ENCODE peak calls at places on chromosome 17, in six cellular contexts. One of them, this sample, is unnamed.

GRCh38 chr17:13931111-13931526 is 138.2 kb upstream of the COX10 start:
- DNase-seq in K562: no peak
- DNase-seq in SK-N-SH: no peak
- DNase-seq in HepG2: no peak
- DNase-seq in GM12878: no peak
- DNase-seq in stomach: no peak
- DNase-seq in this sample: peak; percentile 12

GRCh38 chr17:68172461-68172954 is 75.3 kb upstream of the AMZ2 start:
- DNase-seq in stomach: peak; percentile 82
- DNase-seq in K562: peak; percentile 73
- DNase-seq in HepG2: peak; percentile 67
- DNase-seq in SK-N-SH: peak; percentile 77
- DNase-seq in GM12878: no peak
- DNase-seq in this sample: peak; percentile 81

GRCh38 chr17:52159159-52159809 is 770 bp upstream of the CA10 start:
- DNase-seq in K562: no peak
- DNase-seq in HepG2: no peak
- DNase-seq in stomach: no peak
- DNase-seq in GM12878: no peak
- DNase-seq in SK-N-SH: peak; percentile 62
- DNase-seq in this sample: no peak

GRCh38 chr17:66580178-66580577 is 254.7 kb upstream of the CACNG5 start:
- DNase-seq in GM12878: no peak
- DNase-seq in K562: no peak
- DNase-seq in SK-N-SH: no peak
- DNase-seq in stomach: peak; percentile 38
- DNase-seq in HepG2: peak; percentile 40
- DNase-seq in this sample: peak; percentile 30

GRCh38 chr17:55492951-55493350 is 18.3 kb downstream of the SMIM36 start:
- DNase-seq in K562: no peak
- DNase-seq in stomach: no peak
- DNase-seq in SK-N-SH: no peak
- DNase-seq in HepG2: peak; percentile 30
- DNase-seq in GM12878: no peak
- DNase-seq in this sample: no peak

GRCh38 chr17:50420419-50421112 is 5.5 kb upstream of the ACSF2 start:
- DNase-seq in HepG2: peak; percentile 43
- DNase-seq in K562: no peak
- DNase-seq in SK-N-SH: no peak
- DNase-seq in GM12878: no peak
- DNase-seq in stomach: no peak
- DNase-seq in this sample: no peak

GRCh38 chr17:57998234-57998746 is 8.8 kb downstream of the SRSF1 start:
- DNase-seq in K562: no peak
- DNase-seq in GM12878: no peak
- DNase-seq in HepG2: no peak
- DNase-seq in SK-N-SH: no peak
- DNase-seq in stomach: no peak
- DNase-seq in this sample: no peak

GRCh38 chr17:64662774-64663367 is 764 bp upstream of the SMURF2 start:
- DNase-seq in K562: no peak
- DNase-seq in stomach: no peak
- DNase-seq in HepG2: no peak
- DNase-seq in SK-N-SH: no peak
- DNase-seq in GM12878: no peak
- DNase-seq in this sample: no peak

GRCh38 chr17:47877368-47878034 is 18.5 kb upstream of the SP2 start:
- DNase-seq in GM12878: no peak
- DNase-seq in stomach: no peak
- DNase-seq in K562: peak; percentile 92
- DNase-seq in HepG2: no peak
- DNase-seq in SK-N-SH: no peak
- DNase-seq in this sample: no peak

GRCh38 chr17:47879776-47880452 is 16.1 kb upstream of the SP2 start:
- DNase-seq in GM12878: no peak
- DNase-seq in SK-N-SH: no peak
- DNase-seq in K562: no peak
- DNase-seq in stomach: no peak
- DNase-seq in HepG2: no peak
- DNase-seq in this sample: no peak

GRCh38 chr17:47878203-47879027 is 17.6 kb upstream of the SP2 start:
- DNase-seq in HepG2: no peak
- DNase-seq in GM12878: no peak
- DNase-seq in K562: no peak
- DNase-seq in stomach: no peak
- DNase-seq in SK-N-SH: no peak
- DNase-seq in this sample: no peak

GRCh38 chr17:47882247-47882646 is 13.8 kb upstream of the SP2 start:
- DNase-seq in stomach: peak; percentile 46
- DNase-seq in HepG2: no peak
- DNase-seq in GM12878: no peak
- DNase-seq in SK-N-SH: no peak
- DNase-seq in K562: no peak
- DNase-seq in this sample: peak; percentile 81

DNA sequence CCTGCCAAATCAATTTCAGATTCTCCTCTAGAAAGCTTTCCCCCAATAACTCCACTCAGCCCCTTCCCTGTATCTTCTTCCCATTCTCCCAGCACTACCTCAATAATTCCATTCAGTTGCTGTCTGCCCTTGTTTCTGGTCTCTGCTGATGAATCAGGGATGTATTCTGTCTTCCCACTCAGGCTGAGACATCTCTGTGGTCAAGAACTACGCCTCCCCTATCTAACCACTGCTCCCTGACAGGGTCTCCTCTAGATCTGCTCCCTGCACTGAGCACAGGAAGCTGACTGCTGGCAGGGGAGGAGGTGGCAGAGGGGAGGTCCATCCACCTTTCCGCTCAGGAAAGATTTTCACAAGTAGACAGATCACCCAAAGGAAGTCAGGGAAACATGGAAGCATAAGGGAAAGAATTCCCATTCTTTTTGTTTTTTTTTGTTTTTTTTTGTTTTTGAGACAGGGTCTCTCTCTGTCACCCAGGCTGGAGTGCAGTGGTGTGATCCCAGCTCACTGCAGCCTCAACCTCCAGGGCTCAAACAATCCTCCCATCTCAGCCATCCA is 16.9 kb upstream of the SP2 start:
- DNase-seq in HepG2: no peak
- DNase-seq in GM12878: no peak
- DNase-seq in SK-N-SH: no peak
- DNase-seq in K562: peak; percentile 69
- DNase-seq in stomach: no peak
- DNase-seq in this sample: no peak
- H3K27me3 ChIP-seq in HepG2: peaks cover 61% of the 10 kb centered on the region
- H3K27me3 ChIP-seq in GM12878: peaks cover 4% of the 10 kb centered on the region
- H3K27me3 ChIP-seq in SK-N-SH: peaks cover 34% of the 10 kb centered on the region
- H3K27me3 ChIP-seq in K562: no peaks in the 10 kb centered on the region
- H3K27me3 ChIP-seq in stomach: peaks cover 5% of the 10 kb centered on the region
- H3K27me3 ChIP-seq in this sample: peaks cover 23% of the 10 kb centered on the region

DNA sequence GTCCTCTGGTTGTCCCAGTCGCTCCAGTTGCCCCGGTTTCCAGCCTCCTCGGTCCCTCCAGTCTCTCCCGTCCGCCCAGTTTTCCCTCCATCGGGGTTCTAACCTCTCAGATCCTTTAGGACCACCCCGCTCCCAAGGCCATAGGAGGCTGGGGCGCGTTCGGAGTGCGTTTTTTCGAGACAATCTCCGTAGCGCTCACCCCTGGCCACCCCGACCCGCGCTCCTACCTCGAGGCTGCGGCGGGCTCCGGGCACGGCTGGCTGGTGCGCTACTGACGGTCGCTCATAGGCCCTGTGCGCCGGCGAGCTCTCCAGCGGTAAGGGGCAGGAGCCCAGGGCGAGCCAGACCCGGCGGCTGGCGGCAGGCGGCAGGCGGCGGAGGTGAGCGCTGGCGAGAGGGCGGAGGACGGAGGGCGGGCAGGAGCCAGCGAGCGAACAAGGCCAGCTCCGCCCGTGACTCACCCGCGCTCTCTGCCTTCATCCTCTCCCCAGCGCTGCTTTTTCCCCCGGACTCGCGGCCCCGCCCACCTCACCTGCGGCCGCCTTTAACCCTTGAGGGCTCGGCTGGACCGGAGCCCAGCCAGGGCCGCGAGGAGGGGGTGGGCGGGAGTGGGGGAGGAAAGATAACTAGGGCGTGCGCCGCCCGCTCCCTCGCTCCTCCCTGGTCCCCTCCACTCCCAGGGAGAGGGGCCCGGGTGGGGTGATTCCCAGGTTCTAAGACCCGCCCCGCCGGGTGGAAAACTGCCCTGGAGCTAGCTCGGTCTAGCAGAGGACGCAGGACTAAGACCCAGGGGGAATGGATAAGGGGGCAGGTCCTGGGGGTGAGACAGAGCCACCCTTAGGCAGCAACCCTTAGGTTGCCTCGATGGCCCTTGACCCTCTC is at the start of gene SP6:
- DNase-seq in K562: peak; percentile 93
- DNase-seq in HepG2: peak; percentile 77
- DNase-seq in stomach: peak; percentile 91
- DNase-seq in SK-N-SH: peak; percentile 89
- DNase-seq in GM12878: no peak
- DNase-seq in this sample: peak; percentile 91
- TF ChIP-seq POLR2AphosphoS5 in K562: no peak
- TF ChIP-seq POLR2AphosphoS5 in HepG2: no peak
- TF ChIP-seq POLR2AphosphoS5 in stomach: no peak
- TF ChIP-seq POLR2AphosphoS5 in SK-N-SH: no peak
- TF ChIP-seq POLR2AphosphoS5 in GM12878: no peak
- TF ChIP-seq POLR2AphosphoS5 in this sample: peak; percentile 74

DNA sequence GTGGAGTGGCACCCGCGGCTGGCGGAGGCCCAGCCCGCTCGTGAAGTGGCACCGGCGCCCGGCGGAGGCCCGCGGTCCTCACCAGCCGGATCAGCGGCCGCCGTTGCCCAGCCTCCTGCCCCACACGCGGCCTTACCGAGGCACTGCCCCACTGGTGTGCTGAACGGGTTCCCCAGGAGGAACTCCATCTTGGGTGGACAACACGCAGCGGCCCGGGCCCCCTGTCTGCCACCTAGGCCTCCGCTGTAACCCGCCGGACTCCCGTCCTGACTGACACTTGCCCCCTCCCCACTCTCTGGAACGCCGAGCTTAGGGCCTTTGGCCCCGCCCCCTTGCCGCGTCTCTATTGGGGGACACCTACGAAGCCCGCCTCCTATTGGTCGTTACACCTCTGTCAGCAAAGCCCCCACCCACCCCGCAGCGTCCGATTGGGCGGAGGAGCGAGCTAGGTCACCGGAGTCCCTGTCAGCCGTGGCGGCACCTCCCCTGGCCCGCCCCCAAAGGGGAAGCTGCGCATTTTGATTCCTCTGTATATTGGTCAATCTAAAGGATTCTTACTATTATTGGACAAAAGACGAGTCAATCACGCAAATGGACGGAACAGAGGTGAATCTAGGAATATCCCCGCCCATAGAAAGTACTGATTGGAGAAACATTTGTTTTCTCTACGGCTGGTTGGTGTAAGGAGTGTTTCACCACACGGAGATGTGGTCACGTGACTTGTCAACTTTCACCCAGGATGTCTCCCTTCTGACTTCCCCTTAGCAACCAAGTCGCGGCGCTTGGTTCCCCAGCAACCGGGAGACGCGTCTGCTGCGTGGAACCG is at the start of the genes DRC3 and TOM1L2:
- DNase-seq in K562: peak; percentile 98
- DNase-seq in SK-N-SH: peak; percentile 98
- DNase-seq in HepG2: peak; percentile 100
- DNase-seq in GM12878: peak; percentile 100
- DNase-seq in stomach: peak; percentile 100
- DNase-seq in this sample: peak; percentile 100
- TF ChIP-seq EP300 in K562: no peak
- TF ChIP-seq EP300 in SK-N-SH: no peak
- TF ChIP-seq EP300 in HepG2: no peak
- TF ChIP-seq EP300 in GM12878: peak; percentile 31
- TF ChIP-seq EP300 in stomach: no peak
- TF ChIP-seq EP300 in this sample: no peak

GRCh38 chr17:81807210-81807719 is 3.3 kb downstream of the GCGR start:
- DNase-seq in GM12878: no peak
- DNase-seq in HepG2: no peak
- DNase-seq in K562: no peak
- DNase-seq in SK-N-SH: no peak
- DNase-seq in stomach: no peak
- DNase-seq in this sample: no peak
- H3K27me3 ChIP-seq in GM12878: peaks cover 1% of the 10 kb centered on the region
- H3K27me3 ChIP-seq in HepG2: peaks cover 79% of the 10 kb centered on the region
- H3K27me3 ChIP-seq in K562: peaks cover 25% of the 10 kb centered on the region
- H3K27me3 ChIP-seq in SK-N-SH: peaks cover 84% of the 10 kb centered on the region
- H3K27me3 ChIP-seq in stomach: peaks cover 27% of the 10 kb centered on the region
- H3K27me3 ChIP-seq in this sample: peaks cover 92% of the 10 kb centered on the region